ENCODE peak calls at places on chromosomes 12 and 14, in five cellular contexts. K is NCI-H748 treated with DMSO at 0.1 percent for 48 hours; V is sigmoid colon; S is left ventricle myocardium superior; M is stimulated activated CD4-positive, alpha-beta T cell treated with anti-CD3 and anti-CD28 coated beads, Interleukin-12 subunit alpha, Interleukin-12 subunit beta, amount 100 ng/mL, for 4 hours. H is an unnamed sample.

GRCh38 chr12:51323966-51324895 is at the start of gene BIN2:
- DNase-seq in K (no peak), V (no peak), S (peak), M (peak), H (peak)

GRCh38 chr12:120010661-120011230 is 21.7 kb downstream of the BICDL1 start:
- DNase-seq in K (no peak), V (no peak), S (no peak), M (no peak), H (no peak)

GRCh38 chr12:1737643-1738286 is 46.9 kb downstream of the ADIPOR2 start:
- DNase-seq in K (no peak), V (no peak), S (no peak), M (no peak), H (no peak)

GRCh38 chr12:51326762-51327439 is 2.9 kb upstream of the BIN2 start:
- DNase-seq in K (no peak), V (no peak), S (no peak), M (no peak), H (peak)

GRCh38 chr14:93142854-93143652 is 27.3 kb upstream of the ITPK1 start:
- DNase-seq in K (no peak), V (no peak), S (no peak), M (no peak), H (no peak)

GRCh38 chr14:98233656-98234055 is 1038.3 kb downstream of the BCL11B start:
- DNase-seq in K (no peak), V (no peak), S (no peak), M (no peak), H (no peak)

GRCh38 chr14:53032161-53032803 is 81.4 kb upstream of the FERMT2 start:
- DNase-seq in K (no peak), V (peak), S (no peak), M (no peak), H (peak)

GRCh38 chr12:76782440-76782996 is 18.6 kb downstream of the ZDHHC17 start:
- DNase-seq in K (no peak), V (no peak), S (no peak), M (no peak), H (no peak)

GRCh38 chr14:103522028-103522581 is 525 bp downstream of the CKB start:
- DNase-seq in K (peak), V (peak), S (peak), M (no peak), H (peak)

GRCh38 chr12:66916189-66916588 is 237.3 kb upstream of the GRIP1 start:
- DNase-seq in K (no peak), V (no peak), S (no peak), M (no peak), H (no peak)

GRCh38 chr12:38384816-38385491 is 68.4 kb downstream of the ALG10B start:
- DNase-seq in K (no peak), V (no peak), S (no peak), M (no peak), H (no peak)

GRCh38 chr14:37973031-37973908 is 234.4 kb upstream of the SSTR1 start:
- DNase-seq in K (no peak), V (no peak), S (no peak), M (no peak), H (no peak)

GRCh38 chr12:72453550-72453949 is 181.4 kb downstream of the TRHDE start:
- DNase-seq in K (no peak), V (no peak), S (no peak), M (no peak), H (no peak)

GRCh38 chr12:13784504-13784903 is 196.9 kb downstream of the GRIN2B start:
- DNase-seq in K (no peak), V (no peak), S (peak), M (no peak), H (no peak)

GRCh38 chr12:50985322-50985721 is 33.0 kb downstream of the HIGD1C start:
- DNase-seq in K (no peak), V (peak), S (no peak), M (no peak), H (peak)

GRCh38 chr14:74596747-74597456 is 15.1 kb downstream of the LTBP2 start:
- DNase-seq in K (no peak), V (no peak), S (peak), M (no peak), H (no peak)

GRCh38 chr12:116000252-116000651 is 277.2 kb downstream of the MED13L start:
- DNase-seq in K (no peak), V (no peak), S (no peak), M (no peak), H (no peak)

GRCh38 chr12:113988064-113988451 is 21.9 kb upstream of the RBM19 start:
- DNase-seq in K (no peak), V (no peak), S (no peak), M (no peak), H (no peak)

GRCh38 chr12:132485619-132486018 is 4.3 kb upstream of the FBRSL1 start:
- DNase-seq in K (no peak), V (no peak), S (no peak), M (no peak), H (no peak)

GRCh38 chr12:109428038-109428629 is 49.0 kb downstream of the KCTD10 start:
- DNase-seq in K (peak), V (peak), S (peak), M (peak), H (peak)

GRCh38 chr14:69828372-69828771 is 31.3 kb upstream of the SLC10A1 start:
- DNase-seq in K (no peak), V (no peak), S (no peak), M (no peak), H (no peak)

GRCh38 chr14:67343601-67344230 is 15.9 kb downstream of the ATP6V1D start:
- DNase-seq in K (no peak), V (no peak), S (no peak), M (no peak), H (no peak)

H was measured in heart right ventricle.